ENCODE peak calls at places on chromosomes 2 and 18, in ten cellular contexts. O is stimulated activated CD4-positive, alpha-beta T cell treated with anti-CD3 and anti-CD28 coated beads, Interleukin-1b, Interleukin-23, amount 100 ng/mL, for 24 hours; L is activated T-helper 1 cell treated with anti-CD3 and anti-CD28 coated beads, Interleukin-12 subunit alpha, Interleukin-12 subunit beta, Interleukin-2, Interleukin-4 antibody, amounts not matched to agents 30 ng/mL and 10 ng/mL and 1 ng/mL, durations not matched to agents 14 hours and 24 hours and 36 hours; V is NCI-H187 treated with DMSO at 0.1 percent for 48 hours; C is activated CD4-positive, alpha-beta T cell treated with anti-CD3 and anti-CD28 coated beads for 48 hours; I is aorta; T is left ventricle myocardium superior; E is NCI-H1092 treated with DMSO at 0.1 percent for 48 hours; Q is AG20443; G is ACHN. B is an unnamed sample.

GRCh38 chr2:240637116-240637900 is 12.0 kb downstream of the GPR35 start:
- DNase-seq in C (no peak), Q (no peak), O (no peak), I (peak; percentile 62), G (no peak), V (no peak), L (no peak), T (no peak), E (no peak), B (no peak)

GRCh38 chr2:107760620-107761019 is 66.1 kb upstream of the RGPD4 start:
- DNase-seq in C (no peak), I (no peak), O (no peak), V (no peak), E (no peak), G (no peak), Q (no peak), T (no peak), L (no peak), B (no peak)

GRCh38 chr2:226979004-226979403 is 143.2 kb downstream of the RHBDD1 start:
- DNase-seq in G (no peak), O (no peak), I (no peak), L (no peak), V (no peak), Q (no peak), C (no peak), T (no peak), E (no peak), B (no peak)

GRCh38 chr18:48345596-48345995 is 63.6 kb downstream of the ZBTB7C start:
- DNase-seq in V (no peak), O (no peak), L (no peak), G (peak; percentile 35), T (no peak), C (no peak), E (no peak), Q (peak; percentile 51), I (no peak), B (peak; percentile 13)

GRCh38 chr2:64453710-64454315 is at the start of gene LGALSL:
- DNase-seq in C (no peak), L (peak; percentile 17), T (peak; percentile 85), O (no peak), I (peak; percentile 92), V (no peak), G (peak; percentile 84), E (no peak), Q (peak; percentile 82), B (peak; percentile 54)

GRCh38 chr2:231361701-231362588 is 33.6 kb upstream of the B3GNT7 start:
- DNase-seq in E (no peak), T (no peak), I (peak; percentile 54), Q (no peak), G (no peak), V (no peak), C (peak; percentile 9), L (no peak), O (no peak), B (no peak)

GRCh38 chr18:32576296-32576916 is 105.7 kb upstream of the GAREM1 start:
- DNase-seq in V (no peak), I (no peak), O (no peak), G (no peak), E (peak; percentile 27), T (no peak), L (no peak), Q (no peak), C (no peak), B (no peak)

GRCh38 chr2:167509585-167509984 is 621.3 kb downstream of the XIRP2 start:
- DNase-seq in V (peak; percentile 13), T (no peak), C (no peak), E (no peak), G (peak; percentile 76), L (no peak), O (no peak), Q (peak; percentile 17), I (no peak), B (peak; percentile 92)

GRCh38 chr2:197028230-197028629 is 101.7 kb upstream of the PGAP1 start:
- DNase-seq in I (no peak), G (peak; percentile 42), Q (peak; percentile 23), L (no peak), V (no peak), C (no peak), T (no peak), O (no peak), E (no peak), B (peak; percentile 93)

GRCh38 chr2:1136071-1136470 is 185.4 kb downstream of the SNTG2 start:
- DNase-seq in Q (peak; percentile 44), V (peak; percentile 35), T (no peak), E (peak; percentile 14), O (no peak), G (peak; percentile 22), L (no peak), C (no peak), I (no peak), B (no peak)

GRCh38 chr18:22408059-22408458 is 9.7 kb downstream of the CTAGE1 start:
- DNase-seq in T (no peak), L (no peak), V (no peak), C (no peak), Q (no peak), G (no peak), E (no peak), O (no peak), I (no peak), B (no peak)

GRCh38 chr18:48402953-48403352 is 6.2 kb downstream of the ZBTB7C start:
- DNase-seq in C (no peak), I (no peak), E (no peak), V (no peak), G (no peak), Q (no peak), O (no peak), T (peak; percentile 39), L (no peak), B (no peak)

GRCh38 chr18:57585846-57586242 is 658 bp downstream of the FECH start:
- DNase-seq in G (no peak), L (no peak), C (peak; percentile 25), T (no peak), E (no peak), Q (peak; percentile 14), I (no peak), O (no peak), V (no peak), B (no peak)

GRCh38 chr2:227000123-227000522 is 163.9 kb downstream of the COL4A4 start:
- DNase-seq in T (no peak), C (no peak), O (no peak), I (no peak), V (no peak), G (no peak), L (no peak), Q (no peak), E (no peak), B (no peak)

GRCh38 chr2:175964195-175964594 is 37.9 kb downstream of the LNPK start:
- DNase-seq in G (peak; percentile 21), I (no peak), Q (no peak), E (no peak), V (no peak), T (no peak), L (no peak), C (no peak), O (no peak), B (no peak)

GRCh38 chr2:142834003-142834402 is 43.5 kb upstream of the KYNU start:
- DNase-seq in Q (no peak), G (no peak), T (no peak), O (no peak), V (no peak), C (no peak), L (no peak), E (no peak), I (no peak), B (no peak)

GRCh38 chr2:43184339-43184895 is 42.0 kb downstream of the ZFP36L2 start:
- DNase-seq in G (peak; percentile 85), C (peak; percentile 73), O (no peak), V (no peak), E (no peak), I (no peak), Q (peak; percentile 39), T (no peak), L (peak; percentile 45), B (peak; percentile 24)

GRCh38 chr2:64166637-64167420 is 22.6 kb upstream of the PELI1 start:
- DNase-seq in L (no peak), G (no peak), O (no peak), E (no peak), V (no peak), C (no peak), Q (no peak), I (no peak), T (no peak), B (no peak)

GRCh38 chr2:207655000-207655399 is 29.8 kb upstream of the METTL21A start:
- DNase-seq in E (no peak), T (no peak), I (no peak), L (no peak), O (no peak), V (no peak), C (no peak), Q (peak; percentile 27), G (no peak), B (no peak)

GRCh38 chr2:211498551-211499205 is 942.3 kb downstream of the CPS1 start:
- DNase-seq in T (no peak), I (no peak), G (no peak), C (no peak), E (no peak), O (no peak), Q (no peak), V (no peak), L (no peak), B (no peak)

GRCh38 chr2:58137221-58137620 is 90.6 kb downstream of the VRK2 start:
- DNase-seq in C (no peak), G (peak; percentile 39), E (no peak), Q (peak; percentile 56), I (no peak), T (no peak), V (no peak), O (no peak), L (no peak), B (peak; percentile 47)

GRCh38 chr2:61537590-61538178 is 472 bp downstream of the XPO1 start:
- DNase-seq in Q (peak; percentile 13), E (peak; percentile 39), V (no peak), C (no peak), T (no peak), O (no peak), I (peak; percentile 77), G (no peak), L (no peak), B (no peak)

GRCh38 chr2:226609361-226609760 is 190.3 kb downstream of the IRS1 start:
- DNase-seq in Q (peak; percentile 59), G (no peak), C (no peak), T (no peak), O (no peak), L (no peak), V (no peak), I (no peak), E (no peak), B (peak; percentile 67)

GRCh38 chr18:48829443-48830149 is 121.2 kb downstream of the SMAD7 start:
- DNase-seq in G (no peak), I (peak; percentile 80), V (no peak), O (no peak), T (no peak), Q (no peak), L (no peak), C (no peak), E (peak; percentile 74), B (no peak)